ENCODE peak calls at places on chromosomes 5 and 9, in nine cellular contexts. T is Calu3; X is endothelial cell; H is IMR-90; O is pancreas; S is progenitor cell of endocrine pancreas; J is fibroblast of pulmonary artery; F is CD4-positive, alpha-beta T cell; P is stomach. L is an unnamed sample.

GRCh38 chr9:29691758-29692407 is 2118.6 kb upstream of the C9orf72 start:
- DNase-seq in T (peak), X (peak), H (no peak), O (peak), S (no peak), J (peak), F (no peak), P (no peak), L (no peak)

GRCh38 chr9:137103206-137103999 is 11.1 kb downstream of the DPP7 start:
- DNase-seq in T (no peak), X (no peak), H (no peak), O (no peak), S (no peak), J (no peak), F (no peak), P (no peak), L (no peak)

GRCh38 chr9:132545578-132545977 is 36.8 kb upstream of the BARHL1 start:
- DNase-seq in T (no peak), X (no peak), H (no peak), O (no peak), S (no peak), J (no peak), F (no peak), P (no peak), L (no peak)

GRCh38 chr9:88313364-88314220 is 74.7 kb upstream of the SPIN1 start:
- DNase-seq in T (no peak), X (no peak), H (no peak), O (no peak), S (no peak), J (no peak), F (peak), P (no peak), L (no peak)

GRCh38 chr5:111747336-111747735 is 9.7 kb downstream of the NREP start:
- DNase-seq in T (no peak), X (no peak), H (peak), O (no peak), S (no peak), J (no peak), F (no peak), P (no peak), L (no peak)

GRCh38 chr5:27234916-27235315 is 196.5 kb upstream of the CDH9 start:
- DNase-seq in T (no peak), X (no peak), H (no peak), O (no peak), S (no peak), J (no peak), F (no peak), P (no peak), L (no peak)

GRCh38 chr5:112691341-112691685 is 46.4 kb upstream of the APC start:
- DNase-seq in T (no peak), X (no peak), H (no peak), O (no peak), S (no peak), J (no peak), F (no peak), P (no peak), L (no peak)

GRCh38 chr5:23977996-23978395 is 470.6 kb downstream of the PRDM9 start:
- DNase-seq in T (peak), X (no peak), H (no peak), O (peak), S (no peak), J (no peak), F (no peak), P (no peak), L (no peak)

GRCh38 chr9:23825143-23825531 is 903 bp downstream of the ELAVL2 start:
- DNase-seq in T (no peak), X (no peak), H (no peak), O (no peak), S (no peak), J (no peak), F (no peak), P (no peak), L (no peak)

GRCh38 chr9:79913867-79914266 is 342.1 kb downstream of the TLE4 start:
- DNase-seq in T (no peak), X (no peak), H (no peak), O (no peak), S (no peak), J (no peak), F (no peak), P (no peak), L (no peak)

GRCh38 chr5:66807743-66808142 is 211.6 kb downstream of the MAST4 start:
- DNase-seq in T (peak), X (no peak), H (peak), O (no peak), S (no peak), J (peak), F (no peak), P (no peak), L (no peak)

GRCh38 chr5:7869474-7870136 is 657 bp downstream of the MTRR start:
- DNase-seq in T (peak), X (peak), H (no peak), O (peak), S (no peak), J (peak), F (no peak), P (peak), L (no peak)

GRCh38 chr9:14303526-14303925 is 10.4 kb downstream of the NFIB start:
- DNase-seq in T (no peak), X (no peak), H (no peak), O (no peak), S (no peak), J (no peak), F (no peak), P (no peak), L (no peak)

GRCh38 chr5:151622367-151623097 is 31.4 kb upstream of the FAT2 start:
- DNase-seq in T (no peak), X (no peak), H (no peak), O (no peak), S (no peak), J (no peak), F (no peak), P (no peak), L (no peak)

GRCh38 chr9:116264361-116264760 is 110.8 kb downstream of the PAPPA start:
- DNase-seq in T (no peak), X (no peak), H (no peak), O (no peak), S (no peak), J (no peak), F (no peak), P (no peak), L (no peak)

GRCh38 chr5:154197801-154198461 is 7.4 kb downstream of the GALNT10 start:
- DNase-seq in T (peak), X (no peak), H (peak), O (no peak), S (no peak), J (peak), F (peak), P (peak), L (no peak)

GRCh38 chr9:26321935-26322334 is 570.7 kb downstream of the CAAP1 start:
- DNase-seq in T (no peak), X (no peak), H (no peak), O (no peak), S (no peak), J (no peak), F (no peak), P (no peak), L (no peak)

GRCh38 chr9:134381262-134381661 is 55.0 kb downstream of the RXRA start:
- DNase-seq in T (no peak), X (no peak), H (no peak), O (no peak), S (no peak), J (no peak), F (no peak), P (no peak), L (no peak)

GRCh38 chr5:1789838-1790462 is 9.7 kb downstream of the MRPL36 start:
- DNase-seq in T (no peak), X (no peak), H (peak), O (no peak), S (no peak), J (peak), F (no peak), P (no peak), L (no peak)

GRCh38 chr9:129383005-129383414 is 204.9 kb upstream of the IER5L start:
- DNase-seq in T (peak), X (no peak), H (no peak), O (peak), S (peak), J (no peak), F (no peak), P (peak), L (no peak)

GRCh38 chr9:131272212-131272611 is 4.1 kb downstream of the FAM78A start:
- DNase-seq in T (no peak), X (no peak), H (no peak), O (no peak), S (no peak), J (no peak), F (no peak), P (no peak), L (no peak)

GRCh38 chr9:520315-520714 is 305.6 kb downstream of the DOCK8 start:
- DNase-seq in T (no peak), X (no peak), H (no peak), O (no peak), S (no peak), J (no peak), F (no peak), P (no peak), L (no peak)

GRCh38 chr5:73126381-73126780 is 6.0 kb downstream of the TMEM171 start:
- DNase-seq in T (no peak), X (no peak), H (no peak), O (no peak), S (no peak), J (no peak), F (no peak), P (no peak), L (no peak)

GRCh38 chr9:100213730-100214477 is 114.9 kb downstream of the INVS start:
- DNase-seq in T (no peak), X (no peak), H (peak), O (no peak), S (no peak), J (peak), F (no peak), P (no peak), L (no peak)

GRCh38 chr5:142063376-142063775 is 45.2 kb upstream of the NDFIP1 start:
- DNase-seq in T (no peak), X (no peak), H (no peak), O (no peak), S (no peak), J (no peak), F (no peak), P (no peak), L (no peak)

GRCh38 chr5:142056831-142057696 is 44.2 kb upstream of the GNPDA1 start:
- DNase-seq in T (no peak), X (no peak), H (no peak), O (no peak), S (no peak), J (no peak), F (no peak), P (no peak), L (no peak)

GRCh38 chr5:142057697-142058056 is 44.9 kb upstream of the GNPDA1 start:
- DNase-seq in T (no peak), X (no peak), H (no peak), O (no peak), S (no peak), J (no peak), F (no peak), P (no peak), L (no peak)

GRCh38 chr5:142063878-142064331 is 44.7 kb upstream of the NDFIP1 start:
- DNase-seq in T (peak), X (peak), H (peak), O (peak), S (no peak), J (peak), F (peak), P (peak), L (peak)

DNA sequence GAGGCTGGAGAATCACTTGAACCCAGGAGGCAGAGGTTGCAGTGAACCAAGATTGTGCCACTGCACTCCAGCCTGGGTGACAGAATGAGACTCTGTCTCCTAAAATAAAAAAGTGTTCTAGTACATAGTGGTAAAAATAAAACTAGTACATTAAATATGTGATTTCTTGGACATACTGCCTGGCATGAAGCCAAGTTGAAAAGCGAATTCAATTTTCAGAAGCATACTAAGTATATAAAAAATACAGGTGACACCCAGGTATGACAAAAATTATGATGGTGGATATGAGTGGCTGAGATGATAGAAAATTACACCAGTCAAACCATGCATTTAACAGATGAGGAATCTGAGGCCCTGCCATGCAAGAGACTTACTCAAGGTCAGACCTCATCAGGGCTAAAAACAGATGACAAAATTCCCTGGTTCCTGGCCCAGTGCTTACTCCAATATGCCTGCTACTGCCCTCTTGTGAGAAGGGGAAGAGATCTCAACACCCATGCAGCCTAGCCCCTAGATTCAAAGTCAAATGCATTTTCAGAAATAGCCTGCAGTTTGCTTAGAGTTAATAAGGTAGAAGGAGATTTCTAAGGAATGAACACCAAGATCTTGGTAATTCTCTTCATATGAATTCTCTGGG is 46.6 kb upstream of the GNPDA1 start:
- DNase-seq in T (no peak), X (no peak), H (no peak), O (peak), S (no peak), J (peak), F (no peak), P (no peak), L (no peak)
- TF ChIP-seq CTCF in T (no peak), X (no peak), H (no peak), O (no peak), S (no peak), J (peak), F (no peak), P (no peak), L (no peak)

GRCh38 chr9:4197548-4197947 is 102.3 kb downstream of the GLIS3 start:
- DNase-seq in T (no peak), X (no peak), H (no peak), O (no peak), S (no peak), J (no peak), F (no peak), P (no peak), L (no peak)
- TF ChIP-seq CTCF in T (peak), X (peak), H (no peak), O (no peak), S (peak), J (peak), F (no peak), P (no peak), L (no peak)

GRCh38 chr9:7316458-7316795 is 483.2 kb downstream of the DMAC1 start:
- DNase-seq in T (no peak), X (no peak), H (no peak), O (no peak), S (no peak), J (no peak), F (no peak), P (no peak), L (no peak)

GRCh38 chr9:7316967-7317366 is 482.6 kb downstream of the DMAC1 start:
- DNase-seq in T (no peak), X (no peak), H (no peak), O (no peak), S (no peak), J (no peak), F (no peak), P (no peak), L (no peak)

GRCh38 chr9:7315746-7316457 is 483.7 kb downstream of the DMAC1 start:
- DNase-seq in T (no peak), X (no peak), H (peak), O (no peak), S (no peak), J (peak), F (no peak), P (no peak), L (no peak)

GRCh38 chr9:7320139-7320538 is 479.4 kb downstream of the DMAC1 start:
- DNase-seq in T (no peak), X (no peak), H (peak), O (no peak), S (no peak), J (peak), F (no peak), P (no peak), L (no peak)

GRCh38 chr9:7318920-7319319 is 480.7 kb downstream of the DMAC1 start:
- DNase-seq in T (no peak), X (no peak), H (no peak), O (no peak), S (no peak), J (no peak), F (no peak), P (no peak), L (no peak)
- TF ChIP-seq CTCF in T (no peak), X (no peak), H (peak), O (no peak), S (no peak), J (no peak), F (no peak), P (no peak), L (no peak)

GRCh38 chr9:114153761-114154596 is 1.4 kb upstream of the COL27A1 start:
- DNase-seq in T (peak), X (peak), H (peak), O (peak), S (peak), J (no peak), F (no peak), P (peak), L (no peak)
- TF ChIP-seq CTCF in T (no peak), X (no peak), H (peak), O (no peak), S (peak), J (peak), F (no peak), P (no peak), L (no peak)

GRCh38 chr5:172646716-172647285 is 5.7 kb downstream of the NEURL1B start:
- DNase-seq in T (no peak), X (peak), H (peak), O (no peak), S (no peak), J (peak), F (no peak), P (no peak), L (no peak)
- TF ChIP-seq CTCF in T (no peak), X (peak), H (peak), O (no peak), S (peak), J (peak), F (no peak), P (no peak), L (no peak)

DNA sequence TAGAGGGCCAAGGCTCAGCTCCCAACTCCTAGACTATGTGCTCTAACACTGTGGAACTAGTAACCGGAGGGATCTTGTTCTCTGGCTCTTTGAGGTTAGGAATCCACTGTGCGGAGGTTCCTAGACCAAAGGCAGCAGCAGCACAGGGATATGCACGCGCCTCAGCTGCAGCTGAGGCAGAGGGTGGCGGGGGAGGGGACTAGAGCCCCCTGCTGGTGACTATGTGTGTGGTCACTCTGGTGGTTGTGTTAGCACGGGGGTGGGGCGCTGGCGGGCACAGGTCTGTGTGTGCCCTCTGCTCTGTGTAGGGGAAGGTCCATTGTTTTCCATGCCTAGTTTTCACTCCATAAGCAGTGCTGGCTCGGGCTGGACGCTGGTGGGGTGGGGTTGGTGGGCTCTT is 458.0 kb upstream of the IZUMO3 start:
- DNase-seq in T (no peak), X (peak), H (no peak), O (no peak), S (peak), J (no peak), F (no peak), P (no peak), L (no peak)
- TF ChIP-seq CTCF in T (no peak), X (peak), H (no peak), O (no peak), S (peak), J (no peak), F (no peak), P (no peak), L (no peak)

GRCh38 chr5:177601577-177602457 is 1.9 kb downstream of the B4GALT7 start:
- DNase-seq in T (peak), X (no peak), H (no peak), O (no peak), S (no peak), J (no peak), F (no peak), P (peak), L (no peak)
- TF ChIP-seq CTCF in T (no peak), X (no peak), H (no peak), O (no peak), S (peak), J (no peak), F (no peak), P (no peak), L (no peak)

DNA sequence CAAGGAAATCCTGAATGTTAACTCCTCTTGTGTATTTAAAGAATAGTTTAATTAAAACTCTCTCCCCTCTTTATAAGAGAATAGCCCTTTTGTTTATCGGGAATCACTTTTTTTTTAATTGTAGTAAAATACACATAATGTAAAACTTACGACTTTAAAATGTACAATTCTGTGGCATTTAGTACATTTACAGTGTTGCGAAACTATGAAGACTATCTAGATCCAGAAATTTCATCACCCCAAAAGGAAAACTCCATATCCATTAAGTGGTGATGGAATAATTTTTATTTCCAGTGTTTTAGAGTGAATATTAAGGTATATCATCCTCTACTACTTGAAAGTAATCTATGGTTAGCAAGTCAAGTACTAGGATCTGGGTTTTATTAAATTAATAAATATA is 36.8 kb downstream of the KDM3B start:
- DNase-seq in T (no peak), X (no peak), H (no peak), O (no peak), S (no peak), J (peak), F (no peak), P (no peak), L (no peak)
- TF ChIP-seq CTCF in T (no peak), X (no peak), H (no peak), O (no peak), S (no peak), J (no peak), F (no peak), P (no peak), L (no peak)

GRCh38 chr5:114018178-114018577 is 343.7 kb upstream of the KCNN2 start:
- DNase-seq in T (no peak), X (no peak), H (peak), O (no peak), S (no peak), J (no peak), F (no peak), P (no peak), L (no peak)
- TF ChIP-seq CTCF in T (peak), X (peak), H (peak), O (peak), S (peak), J (no peak), F (no peak), P (no peak), L (no peak)

GRCh38 chr9:19138084-19138483 is 10.8 kb upstream of the PLIN2 start:
- DNase-seq in T (no peak), X (no peak), H (no peak), O (no peak), S (no peak), J (no peak), F (no peak), P (no peak), L (no peak)
- TF ChIP-seq CTCF in T (no peak), X (no peak), H (no peak), O (no peak), S (no peak), J (no peak), F (no peak), P (no peak), L (no peak)